ENCODE peak calls at places on chromosome 3, in four cellular contexts. One of them, this sample, is unnamed.

GRCh38 chr3:158404319-158404718 is 166.7 kb upstream of the MLF1 start:
- DNase-seq in transverse colon: no peak
- DNase-seq in hepatocyte: no peak
- DNase-seq in uterus: no peak
- DNase-seq in this sample: no peak

GRCh38 chr3:131892331-131892730 is 142.5 kb downstream of the CPNE4 start:
- DNase-seq in transverse colon: no peak
- DNase-seq in uterus: no peak
- DNase-seq in hepatocyte: no peak
- DNase-seq in this sample: no peak

GRCh38 chr3:124620600-124621063 is 109.6 kb upstream of the UMPS start:
- DNase-seq in transverse colon: peak; percentile 75
- DNase-seq in hepatocyte: peak; percentile 80
- DNase-seq in uterus: no peak
- DNase-seq in this sample: peak; percentile 14

GRCh38 chr3:42159706-42160472 is 68.7 kb downstream of the TRAK1 start:
- DNase-seq in uterus: no peak
- DNase-seq in hepatocyte: peak; percentile 86
- DNase-seq in transverse colon: peak; percentile 87
- DNase-seq in this sample: no peak

GRCh38 chr3:13796683-13797460 is 83.0 kb downstream of the WNT7A start:
- DNase-seq in uterus: no peak
- DNase-seq in hepatocyte: no peak
- DNase-seq in transverse colon: no peak
- DNase-seq in this sample: no peak

GRCh38 chr3:183193762-183194701 is 31.5 kb upstream of the LAMP3 start:
- DNase-seq in uterus: no peak
- DNase-seq in hepatocyte: no peak
- DNase-seq in transverse colon: no peak
- DNase-seq in this sample: no peak

GRCh38 chr3:157499342-157499963 is 3.8 kb downstream of the VEPH1 start:
- DNase-seq in uterus: no peak
- DNase-seq in transverse colon: peak; percentile 45
- DNase-seq in hepatocyte: peak; percentile 82
- DNase-seq in this sample: no peak

GRCh38 chr3:122493296-122493695 is 21.4 kb downstream of the KPNA1 start:
- DNase-seq in hepatocyte: no peak
- DNase-seq in transverse colon: no peak
- DNase-seq in uterus: no peak
- DNase-seq in this sample: peak; percentile 75

GRCh38 chr3:169232863-169233262 is 430.6 kb downstream of the MECOM start:
- DNase-seq in uterus: no peak
- DNase-seq in transverse colon: no peak
- DNase-seq in hepatocyte: no peak
- DNase-seq in this sample: peak; percentile 4

GRCh38 chr3:109316162-109316730 is at the start of gene DPPA2:
- DNase-seq in hepatocyte: no peak
- DNase-seq in uterus: no peak
- DNase-seq in transverse colon: no peak
- DNase-seq in this sample: no peak

GRCh38 chr3:141455603-141456327 is 31.1 kb upstream of the RASA2 start:
- DNase-seq in hepatocyte: no peak
- DNase-seq in transverse colon: no peak
- DNase-seq in uterus: no peak
- DNase-seq in this sample: no peak

GRCh38 chr3:16297991-16298885 is 33.2 kb downstream of the OXNAD1 start:
- DNase-seq in hepatocyte: no peak
- DNase-seq in uterus: no peak
- DNase-seq in transverse colon: no peak
- DNase-seq in this sample: no peak

GRCh38 chr3:19866751-19867347 is 67.2 kb downstream of the EFHB start:
- DNase-seq in transverse colon: peak; percentile 23
- DNase-seq in uterus: no peak
- DNase-seq in hepatocyte: peak; percentile 79
- DNase-seq in this sample: no peak

GRCh38 chr3:75042941-75043340 is 428.5 kb upstream of the CNTN3 start:
- DNase-seq in hepatocyte: no peak
- DNase-seq in transverse colon: no peak
- DNase-seq in uterus: no peak
- DNase-seq in this sample: no peak

GRCh38 chr3:126685041-126685440 is 19.0 kb upstream of the CHCHD6 start:
- DNase-seq in transverse colon: no peak
- DNase-seq in hepatocyte: no peak
- DNase-seq in uterus: no peak
- DNase-seq in this sample: no peak

GRCh38 chr3:52887166-52887565 is 10.2 kb downstream of the STIMATE start:
- DNase-seq in transverse colon: no peak
- DNase-seq in uterus: no peak
- DNase-seq in hepatocyte: no peak
- DNase-seq in this sample: no peak

GRCh38 chr3:63970596-63971468 is 52.5 kb downstream of the PSMD6 start:
- DNase-seq in transverse colon: no peak
- DNase-seq in uterus: no peak
- DNase-seq in hepatocyte: no peak
- DNase-seq in this sample: no peak

GRCh38 chr3:71241981-71242552 is 341.5 kb downstream of the FOXP1 start:
- DNase-seq in transverse colon: no peak
- DNase-seq in uterus: no peak
- DNase-seq in hepatocyte: no peak
- DNase-seq in this sample: no peak

GRCh38 chr3:14957163-14957562 is 9.8 kb downstream of the NR2C2 start:
- DNase-seq in transverse colon: no peak
- DNase-seq in uterus: no peak
- DNase-seq in hepatocyte: no peak
- DNase-seq in this sample: no peak

GRCh38 chr3:86887876-86888275 is 103.1 kb downstream of the VGLL3 start:
- DNase-seq in uterus: no peak
- DNase-seq in transverse colon: no peak
- DNase-seq in hepatocyte: no peak
- DNase-seq in this sample: no peak

GRCh38 chr3:65044401-65044800 is 356.6 kb upstream of the ADAMTS9 start:
- DNase-seq in transverse colon: no peak
- DNase-seq in uterus: no peak
- DNase-seq in hepatocyte: no peak
- DNase-seq in this sample: no peak

GRCh38 chr3:76310661-76311060 is 525.3 kb upstream of the ZNF717 start:
- DNase-seq in uterus: no peak
- DNase-seq in hepatocyte: no peak
- DNase-seq in transverse colon: no peak
- DNase-seq in this sample: no peak

GRCh38 chr3:29346828-29347227 is 66.0 kb downstream of the RBMS3 start:
- DNase-seq in transverse colon: no peak
- DNase-seq in hepatocyte: peak; percentile 29
- DNase-seq in uterus: no peak
- DNase-seq in this sample: peak; percentile 69

GRCh38 chr3:79253704-79254103 is 514.1 kb downstream of the ROBO1 start:
- DNase-seq in transverse colon: no peak
- DNase-seq in uterus: no peak
- DNase-seq in hepatocyte: no peak
- DNase-seq in this sample: no peak

GRCh38 chr3:151395806-151396205 is 11.3 kb upstream of the P2RY12 start:
- DNase-seq in hepatocyte: no peak
- DNase-seq in transverse colon: no peak
- DNase-seq in uterus: no peak
- DNase-seq in this sample: peak; percentile 16

GRCh38 chr3:195900426-195901355 is 7.7 kb downstream of the TNK2 start:
- DNase-seq in hepatocyte: peak; percentile 3
- DNase-seq in transverse colon: peak; percentile 46
- DNase-seq in uterus: no peak
- DNase-seq in this sample: no peak

GRCh38 chr3:120661963-120662347 is 20.1 kb downstream of the HGD start:
- DNase-seq in uterus: no peak
- DNase-seq in hepatocyte: no peak
- DNase-seq in transverse colon: no peak
- DNase-seq in this sample: no peak

GRCh38 chr3:134802428-134803050 is 7.5 kb downstream of the EPHB1 start:
- DNase-seq in transverse colon: no peak
- DNase-seq in uterus: no peak
- DNase-seq in hepatocyte: no peak
- DNase-seq in this sample: no peak

GRCh38 chr3:55431041-55431440 is 56.1 kb downstream of the WNT5A start:
- DNase-seq in hepatocyte: no peak
- DNase-seq in uterus: no peak
- DNase-seq in transverse colon: no peak
- DNase-seq in this sample: no peak

GRCh38 chr3:5181479-5182141 is 5.9 kb upstream of the EDEM1 start:
- DNase-seq in transverse colon: no peak
- DNase-seq in uterus: no peak
- DNase-seq in hepatocyte: no peak
- DNase-seq in this sample: no peak

GRCh38 chr3:156317457-156317856 is 197.1 kb downstream of the KCNAB1 start:
- DNase-seq in transverse colon: no peak
- DNase-seq in hepatocyte: peak; percentile 18
- DNase-seq in uterus: no peak
- DNase-seq in this sample: no peak
- H3K27ac ChIP-seq in transverse colon: no peak overlapping the region
- H3K27ac ChIP-seq in hepatocyte: peak overlapping the region; percentile 42
- H3K27ac ChIP-seq in uterus: no peak overlapping the region
- H3K27ac ChIP-seq in this sample: no peak overlapping the region

DNA sequence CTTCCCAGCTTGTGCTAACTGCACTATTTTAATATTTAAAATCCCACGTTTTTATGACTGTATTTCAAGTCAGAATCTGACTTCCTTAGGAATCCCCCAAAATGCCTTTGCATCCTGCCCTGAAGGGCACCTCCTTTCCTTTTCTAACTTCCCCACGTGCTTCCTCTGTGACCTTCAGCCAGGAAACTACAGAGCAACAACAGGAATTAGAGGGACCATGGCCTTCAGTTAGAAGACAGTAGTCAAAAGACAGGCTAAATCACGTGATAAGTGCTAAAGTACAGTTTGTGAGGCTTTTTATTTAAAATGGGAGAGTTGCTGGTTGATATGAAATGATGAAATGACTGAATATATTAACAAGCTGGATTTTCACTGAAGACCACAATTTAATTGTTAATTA is 11.8 kb upstream of the ABHD10 start:
- DNase-seq in transverse colon: no peak
- DNase-seq in hepatocyte: peak; percentile 7
- DNase-seq in uterus: no peak
- DNase-seq in this sample: no peak
- H3K36me3 ChIP-seq in transverse colon: no peaks in the 10 kb centered on the region
- H3K36me3 ChIP-seq in hepatocyte: no peaks in the 10 kb centered on the region
- H3K36me3 ChIP-seq in uterus: no peaks in the 10 kb centered on the region
- H3K36me3 ChIP-seq in this sample: peaks cover 67% of the 10 kb centered on the region

GRCh38 chr3:8503461-8503860 is 1.8 kb downstream of the LMCD1 start:
- DNase-seq in transverse colon: no peak
- DNase-seq in uterus: no peak
- DNase-seq in hepatocyte: no peak
- DNase-seq in this sample: no peak

GRCh38 chr3:8501388-8502131 is at the start of gene LMCD1:
- DNase-seq in hepatocyte: peak; percentile 97
- DNase-seq in uterus: peak; percentile 96
- DNase-seq in transverse colon: peak; percentile 95
- DNase-seq in this sample: peak; percentile 94

GRCh38 chr3:8504611-8504973 is 3.0 kb downstream of the LMCD1 start:
- DNase-seq in uterus: no peak
- DNase-seq in hepatocyte: no peak
- DNase-seq in transverse colon: no peak
- DNase-seq in this sample: no peak

GRCh38 chr3:8505621-8506020 is 4.0 kb downstream of the LMCD1 start:
- DNase-seq in hepatocyte: no peak
- DNase-seq in transverse colon: peak; percentile 57
- DNase-seq in uterus: no peak
- DNase-seq in this sample: no peak

GRCh38 chr3:8503871-8504610 is 2.4 kb downstream of the LMCD1 start:
- DNase-seq in transverse colon: no peak
- DNase-seq in uterus: no peak
- DNase-seq in hepatocyte: no peak
- DNase-seq in this sample: no peak
- H3K4me3 ChIP-seq in transverse colon: no peak overlapping the region
- H3K4me3 ChIP-seq in uterus: peak overlapping the region; percentile 15
- H3K4me3 ChIP-seq in hepatocyte: peak overlapping the region; percentile 4
- H3K4me3 ChIP-seq in this sample: no peak overlapping the region

GRCh38 chr3:113092746-113093145 is 102.0 kb downstream of the GTPBP8 start:
- DNase-seq in hepatocyte: no peak
- DNase-seq in uterus: no peak
- DNase-seq in transverse colon: no peak
- DNase-seq in this sample: no peak

GRCh38 chr3:113096158-113096893 is 105.5 kb downstream of the GTPBP8 start:
- DNase-seq in hepatocyte: no peak
- DNase-seq in uterus: no peak
- DNase-seq in transverse colon: no peak
- DNase-seq in this sample: peak; percentile 2

GRCh38 chr3:113100063-113100462 is 109.3 kb downstream of the GTPBP8 start:
- DNase-seq in transverse colon: no peak
- DNase-seq in uterus: no peak
- DNase-seq in hepatocyte: no peak
- DNase-seq in this sample: no peak

GRCh38 chr3:113094514-113094913 is 103.7 kb downstream of the GTPBP8 start:
- DNase-seq in uterus: no peak
- DNase-seq in hepatocyte: no peak
- DNase-seq in transverse colon: no peak
- DNase-seq in this sample: no peak

GRCh38 chr3:113097821-113098516 is 107.2 kb downstream of the GTPBP8 start:
- DNase-seq in hepatocyte: peak; percentile 25
- DNase-seq in transverse colon: no peak
- DNase-seq in uterus: no peak
- DNase-seq in this sample: peak; percentile 88
- H3K27ac ChIP-seq in hepatocyte: peak overlapping the region; percentile 29
- H3K27ac ChIP-seq in transverse colon: no peak overlapping the region
- H3K27ac ChIP-seq in uterus: no peak overlapping the region
- H3K27ac ChIP-seq in this sample: peak overlapping the region; percentile 96

GRCh38 chr3:138062626-138063025 is 52.7 kb downstream of the CLDN18 start:
- DNase-seq in uterus: no peak
- DNase-seq in hepatocyte: no peak
- DNase-seq in transverse colon: no peak
- DNase-seq in this sample: no peak

GRCh38 chr3:138059261-138059660 is 49.3 kb downstream of the CLDN18 start:
- DNase-seq in hepatocyte: no peak
- DNase-seq in uterus: no peak
- DNase-seq in transverse colon: no peak
- DNase-seq in this sample: no peak

GRCh38 chr3:138063416-138063815 is 52.0 kb downstream of the DZIP1L start:
- DNase-seq in hepatocyte: no peak
- DNase-seq in transverse colon: no peak
- DNase-seq in uterus: no peak
- DNase-seq in this sample: no peak

GRCh38 chr3:138060792-138061191 is 50.8 kb downstream of the CLDN18 start:
- DNase-seq in transverse colon: no peak
- DNase-seq in uterus: no peak
- DNase-seq in hepatocyte: no peak
- DNase-seq in this sample: no peak

GRCh38 chr3:138062037-138062436 is 52.1 kb downstream of the CLDN18 start:
- DNase-seq in transverse colon: no peak
- DNase-seq in uterus: no peak
- DNase-seq in hepatocyte: no peak
- DNase-seq in this sample: no peak
- H3K36me3 ChIP-seq in transverse colon: no peaks in the 10 kb centered on the region
- H3K36me3 ChIP-seq in uterus: no peaks in the 10 kb centered on the region
- H3K36me3 ChIP-seq in hepatocyte: no peaks in the 10 kb centered on the region
- H3K36me3 ChIP-seq in this sample: peaks cover 57% of the 10 kb centered on the region

This sample was measured in SJSA1.